ENCODE peak calls at places on chromosomes 5 and 9, in five cellular contexts. One of them, this sample, is unnamed.

GRCh38 chr5:78983601-78984000 is 1.5 kb downstream of the ARSB start:
- DNase-seq in glomerular endothelial cell: no peak
- DNase-seq in T1000: no peak
- DNase-seq in sciatic nerve: no peak
- DNase-seq in GM20000: peak
- DNase-seq in this sample: no peak

GRCh38 chr5:132496631-132497487 is 6.3 kb upstream of the IRF1 start:
- DNase-seq in GM20000: peak
- DNase-seq in glomerular endothelial cell: no peak
- DNase-seq in sciatic nerve: peak
- DNase-seq in T1000: peak
- DNase-seq in this sample: peak

GRCh38 chr5:163914911-163915310 is 409.5 kb downstream of the MAT2B start:
- DNase-seq in T1000: no peak
- DNase-seq in sciatic nerve: no peak
- DNase-seq in GM20000: no peak
- DNase-seq in glomerular endothelial cell: no peak
- DNase-seq in this sample: no peak

GRCh38 chr5:151448038-151448985 is 909 bp downstream of the SLC36A1 start:
- DNase-seq in T1000: no peak
- DNase-seq in GM20000: no peak
- DNase-seq in sciatic nerve: no peak
- DNase-seq in glomerular endothelial cell: no peak
- DNase-seq in this sample: peak

GRCh38 chr5:163915481-163915961 is 410.1 kb downstream of the MAT2B start:
- DNase-seq in glomerular endothelial cell: no peak
- DNase-seq in sciatic nerve: no peak
- DNase-seq in T1000: no peak
- DNase-seq in GM20000: peak
- DNase-seq in this sample: no peak

GRCh38 chr5:110159202-110159601 is 469.5 kb downstream of the MAN2A1 start:
- DNase-seq in T1000: no peak
- DNase-seq in GM20000: no peak
- DNase-seq in sciatic nerve: no peak
- DNase-seq in glomerular endothelial cell: no peak
- DNase-seq in this sample: no peak

GRCh38 chr9:125146247-125146646 is 2.9 kb upstream of the SCAI start:
- DNase-seq in GM20000: no peak
- DNase-seq in glomerular endothelial cell: no peak
- DNase-seq in T1000: no peak
- DNase-seq in sciatic nerve: no peak
- DNase-seq in this sample: no peak

GRCh38 chr9:106588601-106589000 is 274.4 kb upstream of the ZNF462 start:
- DNase-seq in T1000: peak
- DNase-seq in GM20000: no peak
- DNase-seq in glomerular endothelial cell: no peak
- DNase-seq in sciatic nerve: no peak
- DNase-seq in this sample: no peak

GRCh38 chr5:157977957-157978505 is 119.1 kb upstream of the CLINT1 start:
- DNase-seq in sciatic nerve: no peak
- DNase-seq in glomerular endothelial cell: no peak
- DNase-seq in T1000: no peak
- DNase-seq in GM20000: no peak
- DNase-seq in this sample: no peak

GRCh38 chr9:136324501-136325300 is 2.6 kb upstream of the GPSM1 start:
- DNase-seq in GM20000: no peak
- DNase-seq in sciatic nerve: no peak
- DNase-seq in T1000: no peak
- DNase-seq in glomerular endothelial cell: no peak
- DNase-seq in this sample: no peak

GRCh38 chr5:167696558-167697314 is 594.7 kb upstream of the WWC1 start:
- DNase-seq in sciatic nerve: no peak
- DNase-seq in glomerular endothelial cell: no peak
- DNase-seq in T1000: no peak
- DNase-seq in GM20000: no peak
- DNase-seq in this sample: no peak

GRCh38 chr9:37390759-37391158 is 31.7 kb upstream of the GRHPR start:
- DNase-seq in T1000: no peak
- DNase-seq in sciatic nerve: no peak
- DNase-seq in GM20000: peak
- DNase-seq in glomerular endothelial cell: no peak
- DNase-seq in this sample: no peak

GRCh38 chr5:68248896-68249295 is 33.3 kb downstream of the PIK3R1 start:
- DNase-seq in GM20000: no peak
- DNase-seq in sciatic nerve: no peak
- DNase-seq in T1000: no peak
- DNase-seq in glomerular endothelial cell: no peak
- DNase-seq in this sample: no peak

GRCh38 chr5:56116599-56117131 is 116.5 kb downstream of the ANKRD55 start:
- DNase-seq in GM20000: no peak
- DNase-seq in T1000: no peak
- DNase-seq in glomerular endothelial cell: no peak
- DNase-seq in sciatic nerve: no peak
- DNase-seq in this sample: no peak

GRCh38 chr9:135956798-135957166 is 4.4 kb downstream of the UBAC1 start:
- DNase-seq in GM20000: no peak
- DNase-seq in glomerular endothelial cell: no peak
- DNase-seq in T1000: no peak
- DNase-seq in sciatic nerve: no peak
- DNase-seq in this sample: no peak

GRCh38 chr5:96876292-96876850 is at the start of gene ERAP2:
- DNase-seq in GM20000: peak
- DNase-seq in sciatic nerve: no peak
- DNase-seq in T1000: no peak
- DNase-seq in glomerular endothelial cell: no peak
- DNase-seq in this sample: peak

GRCh38 chr9:138112090-138112748 is 234.6 kb downstream of the CACNA1B start:
- DNase-seq in glomerular endothelial cell: no peak
- DNase-seq in GM20000: no peak
- DNase-seq in sciatic nerve: peak
- DNase-seq in T1000: no peak
- DNase-seq in this sample: no peak

GRCh38 chr5:2005101-2006041 is 122.6 kb upstream of the IRX4 start:
- DNase-seq in T1000: no peak
- DNase-seq in GM20000: no peak
- DNase-seq in sciatic nerve: no peak
- DNase-seq in glomerular endothelial cell: no peak
- DNase-seq in this sample: no peak

GRCh38 chr5:167639761-167640160 is 651.7 kb upstream of the WWC1 start:
- DNase-seq in T1000: no peak
- DNase-seq in sciatic nerve: no peak
- DNase-seq in GM20000: no peak
- DNase-seq in glomerular endothelial cell: no peak
- DNase-seq in this sample: no peak

GRCh38 chr9:27227192-27227591 is 69.8 kb downstream of the EQTN start:
- DNase-seq in T1000: peak
- DNase-seq in glomerular endothelial cell: no peak
- DNase-seq in sciatic nerve: no peak
- DNase-seq in GM20000: no peak
- DNase-seq in this sample: no peak

GRCh38 chr5:175821790-175822211 is 49.6 kb upstream of the CPLX2 start:
- DNase-seq in sciatic nerve: no peak
- DNase-seq in T1000: no peak
- DNase-seq in GM20000: no peak
- DNase-seq in glomerular endothelial cell: no peak
- DNase-seq in this sample: no peak